ENCODE peak calls at places on chromosomes 5 and 9, in six cellular contexts. X is tibial nerve, D is cardiac fibroblast, E is transverse colon, J is NB4, Q is thoracic aorta. Z is an unnamed sample.

GRCh38 chr5:1228121-1228520 is 2.9 kb downstream of the SLC6A18 start:
- DNase-seq in X (no peak), D (no peak), E (no peak), J (no peak), Q (no peak), Z (no peak)

GRCh38 chr5:155303134-155303533 is 289.6 kb downstream of the KIF4B start:
- DNase-seq in X (no peak), D (no peak), E (no peak), J (peak), Q (no peak), Z (no peak)

GRCh38 chr9:112129246-112129645 is 45.9 kb downstream of the SUSD1 start:
- DNase-seq in X (no peak), D (no peak), E (no peak), J (no peak), Q (no peak), Z (no peak)

GRCh38 chr5:38413696-38414095 is 142.8 kb downstream of the LIFR start:
- DNase-seq in X (no peak), D (no peak), E (no peak), J (no peak), Q (no peak), Z (no peak)

GRCh38 chr5:173917788-173918786 is 29.9 kb downstream of the CPEB4 start:
- DNase-seq in X (no peak), D (peak), E (peak), J (peak), Q (no peak), Z (no peak)

GRCh38 chr9:134863306-134863902 is 17.2 kb upstream of the FCN2 start:
- DNase-seq in X (no peak), D (no peak), E (no peak), J (no peak), Q (no peak), Z (no peak)

GRCh38 chr5:96150007-96150406 is 188.4 kb upstream of the ELL2 start:
- DNase-seq in X (no peak), D (no peak), E (no peak), J (no peak), Q (no peak), Z (no peak)

GRCh38 chr9:95822583-95823431 is 52.7 kb upstream of the ERCC6L2 start:
- DNase-seq in X (no peak), D (peak), E (no peak), J (peak), Q (no peak), Z (no peak)

GRCh38 chr5:6748142-6748541 is 34.9 kb downstream of the TENT4A start:
- DNase-seq in X (no peak), D (no peak), E (peak), J (no peak), Q (no peak), Z (no peak)

GRCh38 chr5:122473138-122473843 is 161.3 kb downstream of the SNCAIP start:
- DNase-seq in X (no peak), D (no peak), E (no peak), J (peak), Q (no peak), Z (no peak)

GRCh38 chr5:129945779-129946270 is 41.6 kb downstream of the CHSY3 start:
- DNase-seq in X (no peak), D (peak), E (no peak), J (no peak), Q (no peak), Z (no peak)

GRCh38 chr9:133130721-133131244 is 9.7 kb upstream of the RALGDS start:
- DNase-seq in X (no peak), D (no peak), E (peak), J (no peak), Q (no peak), Z (no peak)

GRCh38 chr5:170155771-170156170 is 50.1 kb downstream of the FOXI1 start:
- DNase-seq in X (no peak), D (no peak), E (no peak), J (no peak), Q (no peak), Z (no peak)

GRCh38 chr5:163347671-163348070 is 89.7 kb upstream of the CCNG1 start:
- DNase-seq in X (no peak), D (peak), E (peak), J (peak), Q (no peak), Z (no peak)

GRCh38 chr5:34544403-34544802 is 111.7 kb upstream of the RAI14 start:
- DNase-seq in X (no peak), D (no peak), E (no peak), J (no peak), Q (no peak), Z (no peak)

GRCh38 chr9:130929571-130930022 is 9.4 kb downstream of the FIBCD1 start:
- DNase-seq in X (no peak), D (no peak), E (no peak), J (no peak), Q (no peak), Z (no peak)

GRCh38 chr9:119357697-119358096 is 11.5 kb downstream of the BRINP1 start:
- DNase-seq in X (no peak), D (no peak), E (no peak), J (no peak), Q (no peak), Z (no peak)

GRCh38 chr5:65142007-65142406 is 339.7 kb downstream of the ADAMTS6 start:
- DNase-seq in X (no peak), D (no peak), E (no peak), J (no peak), Q (no peak), Z (no peak)

GRCh38 chr9:13088734-13089427 is 190.6 kb downstream of the MPDZ start:
- DNase-seq in X (no peak), D (peak), E (peak), J (peak), Q (no peak), Z (no peak)

GRCh38 chr9:101269596-101270324 is 115.0 kb downstream of the BAAT start:
- DNase-seq in X (no peak), D (no peak), E (no peak), J (no peak), Q (no peak), Z (no peak)

GRCh38 chr5:40679998-40680681 is 425 bp downstream of the PTGER4 start:
- DNase-seq in X (no peak), D (no peak), E (peak), J (peak), Q (no peak), Z (peak)

GRCh38 chr9:16309350-16310271 is 560.9 kb downstream of the BNC2 start:
- DNase-seq in X (peak), D (no peak), E (peak), J (no peak), Q (no peak), Z (peak)

GRCh38 chr5:80055491-80056170 is 20.5 kb downstream of the THBS4 start:
- DNase-seq in X (no peak), D (no peak), E (no peak), J (no peak), Q (no peak), Z (no peak)

GRCh38 chr5:23419115-23419514 is 88.3 kb upstream of the PRDM9 start:
- DNase-seq in X (no peak), D (no peak), E (no peak), J (no peak), Q (no peak), Z (no peak)

GRCh38 chr5:1637639-1638481 is 114.1 kb upstream of the LPCAT1 start:
- DNase-seq in X (no peak), D (no peak), E (no peak), J (no peak), Q (no peak), Z (no peak)

GRCh38 chr5:135887881-135888614 is 7.6 kb downstream of the IL9 start:
- DNase-seq in X (no peak), D (peak), E (no peak), J (peak), Q (no peak), Z (no peak)
- H3K4me3 ChIP-seq in X (no peak), D (no peak), E (no peak), J (no peak), Q (no peak), Z (no peak)

GRCh38 chr5:9519537-9519936 is 26.3 kb downstream of the SEMA5A start:
- DNase-seq in X (no peak), D (no peak), E (no peak), J (no peak), Q (no peak), Z (no peak)

GRCh38 chr5:9513825-9514224 is 32.0 kb downstream of the SEMA5A start:
- DNase-seq in X (no peak), D (peak), E (no peak), J (no peak), Q (no peak), Z (no peak)

GRCh38 chr5:9514968-9515367 is 30.9 kb downstream of the SEMA5A start:
- DNase-seq in X (no peak), D (no peak), E (no peak), J (no peak), Q (no peak), Z (no peak)

GRCh38 chr5:9515451-9515850 is 30.4 kb downstream of the SEMA5A start:
- DNase-seq in X (no peak), D (no peak), E (no peak), J (no peak), Q (no peak), Z (peak)

DNA sequence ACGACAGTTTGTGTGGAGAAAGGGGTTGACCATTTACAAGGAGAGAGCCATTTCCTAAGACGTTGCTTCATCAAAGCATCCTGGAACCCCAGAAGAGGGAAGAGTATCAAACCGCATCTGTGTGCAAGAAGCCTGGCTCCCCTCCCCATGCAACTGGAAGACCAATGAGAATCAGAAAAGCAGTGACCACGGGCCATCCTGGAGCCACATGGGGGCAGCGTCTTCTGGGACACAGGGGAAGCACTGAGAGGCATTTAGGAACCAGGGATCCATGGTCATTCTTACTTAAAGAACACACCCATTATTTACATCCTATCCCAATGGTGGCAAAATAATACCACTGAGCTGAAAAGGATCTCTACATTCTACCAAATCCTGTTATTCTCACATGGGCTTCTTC is 29.3 kb downstream of the SEMA5A start:
- DNase-seq in X (no peak), D (no peak), E (no peak), J (peak), Q (no peak), Z (no peak)
- TF ChIP-seq CTCF in X (no peak), D (no peak), E (no peak), J (no peak), Q (no peak), Z (no peak)

GRCh38 chr9:2019723-2020122 is 4.6 kb downstream of the SMARCA2 start:
- DNase-seq in X (no peak), D (no peak), E (no peak), J (no peak), Q (no peak), Z (no peak)
- H3K4me3 ChIP-seq in X (no peak), D (no peak), E (no peak), J (no peak), Q (no peak), Z (peak)

GRCh38 chr5:153831976-153832375 is 206.7 kb downstream of the FAM114A2 start:
- DNase-seq in X (no peak), D (peak), E (no peak), J (peak), Q (no peak), Z (no peak)

GRCh38 chr5:153824909-153825308 is 213.8 kb downstream of the FAM114A2 start:
- DNase-seq in X (no peak), D (no peak), E (no peak), J (no peak), Q (no peak), Z (no peak)

GRCh38 chr5:153827407-153827806 is 211.3 kb downstream of the FAM114A2 start:
- DNase-seq in X (no peak), D (peak), E (no peak), J (peak), Q (no peak), Z (no peak)
- TF ChIP-seq CTCF in X (no peak), D (peak), E (no peak), J (peak), Q (no peak), Z (no peak)

GRCh38 chr9:33221568-33221884 is 18.4 kb upstream of the SPINK4 start:
- DNase-seq in X (no peak), D (no peak), E (no peak), J (no peak), Q (no peak), Z (no peak)

GRCh38 chr9:33223696-33224095 is 16.3 kb upstream of the SPINK4 start:
- DNase-seq in X (no peak), D (peak), E (no peak), J (peak), Q (no peak), Z (no peak)

GRCh38 chr9:33225319-33226152 is 14.4 kb upstream of the SPINK4 start:
- DNase-seq in X (peak), D (peak), E (peak), J (peak), Q (no peak), Z (no peak)

GRCh38 chr9:33220681-33221567 is 19.0 kb upstream of the SPINK4 start:
- DNase-seq in X (no peak), D (no peak), E (no peak), J (peak), Q (no peak), Z (no peak)

DNA sequence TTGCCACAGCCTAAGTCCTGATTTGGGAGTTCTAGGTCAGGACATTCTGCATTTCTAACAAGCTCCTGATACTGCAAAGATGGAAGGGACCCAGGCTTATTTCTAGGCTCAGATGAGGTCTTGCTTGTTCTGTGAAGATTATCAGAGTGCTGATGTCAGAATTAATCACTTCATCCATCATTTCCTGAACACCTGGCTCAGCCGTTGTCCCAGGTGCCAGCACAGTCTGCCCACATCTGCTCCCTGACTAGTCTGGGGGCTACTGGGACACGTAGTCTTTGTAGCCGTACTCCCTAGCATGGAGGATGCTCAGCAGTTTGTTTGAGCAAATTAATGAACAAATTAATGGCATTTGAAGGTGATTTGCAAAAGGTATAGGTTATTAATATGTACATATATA is 17.9 kb upstream of the SPINK4 start:
- DNase-seq in X (no peak), D (no peak), E (no peak), J (no peak), Q (no peak), Z (no peak)
- H3K4me3 ChIP-seq in X (no peak), D (no peak), E (no peak), J (no peak), Q (no peak), Z (no peak)

DNA sequence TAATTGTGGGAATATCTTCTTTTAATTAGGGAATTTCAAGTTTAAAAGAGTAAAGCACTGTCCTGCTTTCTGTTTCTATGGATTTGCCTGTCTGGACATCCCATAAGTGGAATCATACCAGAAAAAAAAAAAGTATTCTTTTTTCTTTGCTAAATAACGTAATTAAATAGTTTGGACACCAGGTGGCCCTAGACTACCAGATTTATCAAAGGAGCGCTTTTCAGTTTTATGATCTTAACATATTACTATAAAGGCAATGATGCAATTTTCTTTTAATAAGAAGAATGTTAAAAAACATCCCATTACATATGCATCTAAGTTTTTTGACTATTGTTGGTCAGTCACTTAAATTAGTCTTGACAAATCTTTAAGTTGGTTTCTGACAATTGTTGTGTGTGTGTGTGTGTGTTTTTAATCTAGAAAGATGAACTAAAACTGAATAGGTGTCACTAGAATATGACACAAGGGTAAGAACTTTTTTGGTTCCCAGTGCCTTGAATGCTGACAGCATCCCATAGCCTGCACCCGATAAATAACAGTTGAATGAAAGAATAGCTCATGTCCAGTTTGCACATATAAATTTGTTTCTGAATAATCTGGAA is 49.5 kb downstream of the C5orf22 start:
- DNase-seq in X (no peak), D (peak), E (no peak), J (peak), Q (no peak), Z (no peak)
- TF ChIP-seq CTCF in X (peak), D (peak), E (peak), J (no peak), Q (peak), Z (peak)

GRCh38 chr5:145941096-145941676 is 4.8 kb downstream of the SH3RF2 start:
- DNase-seq in X (no peak), D (no peak), E (no peak), J (no peak), Q (no peak), Z (no peak)

GRCh38 chr5:145936401-145937131 is at the start of gene SH3RF2:
- DNase-seq in X (peak), D (peak), E (peak), J (peak), Q (peak), Z (peak)

GRCh38 chr5:145939532-145940065 is 3.2 kb downstream of the SH3RF2 start:
- DNase-seq in X (no peak), D (no peak), E (no peak), J (no peak), Q (no peak), Z (no peak)

GRCh38 chr5:145937432-145938250 is 1.3 kb downstream of the SH3RF2 start:
- DNase-seq in X (no peak), D (peak), E (peak), J (peak), Q (no peak), Z (no peak)

GRCh38 chr5:145938699-145939531 is 2.5 kb downstream of the SH3RF2 start:
- DNase-seq in X (no peak), D (no peak), E (no peak), J (no peak), Q (no peak), Z (no peak)
- H3K4me3 ChIP-seq in X (no peak), D (no peak), E (peak), J (no peak), Q (peak), Z (peak)

GRCh38 chr5:145697251-145698016 is 137.7 kb downstream of the PRELID2 start:
- DNase-seq in X (no peak), D (peak), E (peak), J (peak), Q (no peak), Z (no peak)
- TF ChIP-seq CTCF in X (no peak), D (peak), E (no peak), J (peak), Q (no peak), Z (peak)

GRCh38 chr5:124468671-124469411 is 277.6 kb downstream of the ZNF608 start:
- DNase-seq in X (no peak), D (no peak), E (no peak), J (no peak), Q (no peak), Z (no peak)
- H3K4me3 ChIP-seq in X (no peak), D (no peak), E (no peak), J (no peak), Q (no peak), Z (no peak)

Z was measured in left ventricle myocardium inferior.